ENCODE peak calls at places on chromosomes 2 and 18, in six cellular contexts. B is trophoblast cell, F is IMR-90, X is H9, M is neuronal stem cell, D is mesenchymal stem cell. U is an unnamed sample.

GRCh38 chr2:72220170-72220569 is 72.5 kb upstream of the CYP26B1 start:
- DNase-seq in B (no peak), F (no peak), X (peak), M (peak), D (no peak), U (peak)

GRCh38 chr2:69100220-69100723 is 87.3 kb downstream of the ANTXR1 start:
- DNase-seq in B (no peak), F (peak), X (no peak), M (no peak), D (no peak), U (no peak)

GRCh38 chr2:174046172-174046571 is 81.0 kb upstream of the SP3 start:
- DNase-seq in B (no peak), F (no peak), X (no peak), M (no peak), D (no peak), U (no peak)

GRCh38 chr2:239953418-239954061 is 71.6 kb downstream of the NDUFA10 start:
- DNase-seq in B (no peak), F (peak), X (no peak), M (no peak), D (no peak), U (no peak)

GRCh38 chr2:232901711-232902578 is 31.9 kb downstream of the SNORC start:
- DNase-seq in B (no peak), F (peak), X (peak), M (no peak), D (peak), U (no peak)

GRCh38 chr2:156845806-156846558 is 409.8 kb downstream of the GPD2 start:
- DNase-seq in B (no peak), F (peak), X (no peak), M (no peak), D (peak), U (no peak)

GRCh38 chr2:128746356-128746755 is 427.7 kb upstream of the HS6ST1 start:
- DNase-seq in B (peak), F (peak), X (no peak), M (no peak), D (peak), U (no peak)

GRCh38 chr2:125730921-125731320 is 925.0 kb upstream of the GYPC start:
- DNase-seq in B (no peak), F (no peak), X (no peak), M (no peak), D (no peak), U (no peak)

GRCh38 chr2:173407176-173407575 is 52.5 kb downstream of the CDCA7 start:
- DNase-seq in B (no peak), F (no peak), X (no peak), M (no peak), D (no peak), U (no peak)

GRCh38 chr2:241956521-241957110 is 87.1 kb downstream of the RTP5 start:
- DNase-seq in B (no peak), F (no peak), X (no peak), M (no peak), D (no peak), U (no peak)

GRCh38 chr18:57984490-57985109 is 59.4 kb upstream of the NEDD4L start:
- DNase-seq in B (no peak), F (no peak), X (no peak), M (no peak), D (no peak), U (no peak)

GRCh38 chr2:84906900-84907714 is 1.7 kb downstream of the TMSB10 start:
- DNase-seq in B (peak), F (peak), X (peak), M (peak), D (peak), U (no peak)

GRCh38 chr2:20526666-20527065 is 79.8 kb downstream of the RHOB start:
- DNase-seq in B (no peak), F (no peak), X (no peak), M (no peak), D (peak), U (no peak)

GRCh38 chr2:20524412-20525040 is 77.7 kb downstream of the RHOB start:
- DNase-seq in B (no peak), F (no peak), X (no peak), M (no peak), D (no peak), U (no peak)

GRCh38 chr2:20525041-20526035 is 78.5 kb downstream of the RHOB start:
- DNase-seq in B (peak), F (peak), X (peak), M (no peak), D (peak), U (peak)

GRCh38 chr2:20523798-20524197 is 76.9 kb downstream of the RHOB start:
- DNase-seq in B (no peak), F (no peak), X (no peak), M (no peak), D (no peak), U (no peak)

DNA sequence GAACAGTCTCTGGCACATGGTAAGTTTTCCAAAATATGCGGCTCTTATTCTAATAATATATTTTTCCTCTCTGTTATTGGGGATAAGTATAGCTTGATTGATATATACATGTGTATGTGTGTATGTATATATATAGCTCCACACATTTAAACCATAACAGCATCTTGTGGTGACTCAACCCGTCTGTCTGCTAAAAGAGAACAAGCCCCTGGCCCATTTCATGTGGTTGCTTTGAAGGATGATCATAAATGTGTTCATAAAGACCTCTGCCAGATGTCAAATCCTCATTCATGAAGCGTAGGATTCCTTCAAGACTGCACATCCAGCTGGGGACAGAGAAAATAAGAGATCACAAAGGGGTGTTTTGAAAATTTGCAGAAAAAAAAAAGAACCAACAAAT is 79.3 kb downstream of the RHOB start:
- DNase-seq in B (no peak), F (peak), X (no peak), M (no peak), D (peak), U (no peak)
- H3K14ac ChIP-seq in B (no peak), F (no peak), X (no peak), M (no peak), D (no peak), U (no peak)

GRCh38 chr18:54879691-54880090 is 51.4 kb downstream of the RAB27B start:
- DNase-seq in B (no peak), F (no peak), X (no peak), M (no peak), D (no peak), U (no peak)

GRCh38 chr18:54882318-54882717 is 54.0 kb downstream of the RAB27B start:
- DNase-seq in B (no peak), F (no peak), X (no peak), M (no peak), D (no peak), U (no peak)

GRCh38 chr18:54878662-54879058 is 50.4 kb downstream of the RAB27B start:
- DNase-seq in B (no peak), F (peak), X (no peak), M (no peak), D (no peak), U (no peak)

GRCh38 chr18:54880706-54881105 is 52.4 kb downstream of the RAB27B start:
- DNase-seq in B (peak), F (peak), X (no peak), M (no peak), D (peak), U (no peak)

GRCh38 chr18:54881229-54881753 is 53.0 kb downstream of the RAB27B start:
- DNase-seq in B (no peak), F (no peak), X (no peak), M (no peak), D (no peak), U (no peak)
- H2AK5ac ChIP-seq in B (no peak), F (no peak), X (no peak), M (no peak), D (no peak), U (no peak)

DNA sequence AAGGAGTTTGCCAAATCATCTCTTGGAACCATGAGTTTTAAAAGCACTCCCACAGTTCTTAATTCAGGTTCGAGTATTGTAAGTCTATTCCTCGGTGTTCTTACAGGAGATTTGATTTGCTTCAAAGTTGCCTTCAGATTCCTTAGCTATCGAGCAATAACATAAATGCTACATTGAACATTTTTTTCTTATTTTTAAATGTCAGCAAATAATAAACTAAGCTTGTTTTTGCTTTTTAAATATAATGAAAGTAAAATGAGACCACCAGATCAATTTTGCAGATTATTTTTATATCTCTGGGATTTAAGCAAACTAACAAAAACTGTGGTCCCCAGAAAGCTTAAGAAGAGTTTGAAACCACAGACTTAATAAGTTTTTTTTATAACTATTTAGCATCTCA is 195.5 kb downstream of the LNPK start:
- DNase-seq in B (no peak), F (no peak), X (no peak), M (no peak), D (no peak), U (no peak)
- H3K14ac ChIP-seq in B (no peak), F (no peak), X (no peak), M (no peak), D (no peak), U (no peak)

DNA sequence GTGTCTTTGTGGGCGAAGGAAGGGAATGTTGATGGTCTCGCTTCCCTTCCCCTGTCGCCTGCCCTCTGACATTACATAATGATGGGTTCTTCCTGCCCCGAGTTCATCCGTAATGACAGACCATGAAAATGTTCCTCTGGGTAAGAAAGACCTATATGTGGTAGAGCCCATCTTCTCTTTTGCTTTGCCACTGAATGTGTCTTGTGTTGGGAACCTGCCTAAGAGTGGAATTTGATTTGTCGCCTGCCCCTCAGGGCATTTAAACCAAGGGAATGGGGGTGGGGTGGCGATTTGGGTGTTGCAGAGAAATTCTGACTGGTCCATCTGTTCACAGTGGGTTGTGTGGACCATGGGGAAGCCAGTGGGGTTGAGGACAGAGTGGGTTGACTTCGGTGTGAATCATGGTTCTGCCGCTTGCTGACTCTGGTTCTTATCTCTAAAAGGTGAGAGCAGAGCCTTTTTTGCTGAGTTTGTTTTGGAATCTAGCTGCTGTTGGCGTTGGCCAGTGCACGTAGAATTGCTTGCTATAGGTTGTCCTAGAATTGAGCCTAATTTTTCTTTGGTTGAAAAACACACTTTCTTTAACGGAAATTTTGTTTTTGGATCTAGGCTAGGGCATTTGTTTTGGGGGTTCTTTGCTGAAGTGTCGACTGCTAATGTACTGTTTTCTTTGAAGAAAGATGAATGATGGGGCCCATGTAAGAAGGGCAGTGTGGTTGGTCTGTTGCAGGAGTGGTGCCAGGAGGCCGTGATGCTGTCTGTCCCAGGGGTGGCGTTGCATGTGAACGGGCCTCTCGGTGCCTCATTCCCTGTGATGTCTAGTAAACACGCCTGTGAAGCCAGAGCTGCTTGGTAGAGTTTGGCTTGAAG is 1.3 kb downstream of the INPP4A start:
- DNase-seq in B (no peak), F (no peak), X (no peak), M (no peak), D (no peak), U (no peak)
- H2AK5ac ChIP-seq in B (peak), F (no peak), X (no peak), M (no peak), D (no peak), U (no peak)

DNA sequence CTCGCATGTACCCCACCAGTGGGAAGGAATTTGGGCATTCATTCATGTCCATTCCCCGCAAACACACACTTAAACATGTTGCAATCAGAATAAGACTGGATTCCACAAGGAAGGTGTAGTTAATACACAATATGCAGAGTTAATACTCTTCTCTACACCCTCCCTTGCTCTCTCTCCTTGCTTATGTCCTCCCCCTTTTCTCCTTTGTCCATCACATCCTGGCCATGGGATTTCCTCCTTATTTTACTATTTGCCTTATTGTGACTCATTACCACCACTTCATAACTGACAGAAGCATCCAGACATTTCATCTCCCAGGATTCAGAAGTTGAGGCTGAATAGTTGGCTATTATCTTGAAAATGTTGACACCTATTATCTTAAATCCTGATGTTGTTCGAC is 473.9 kb upstream of the SPHKAP start:
- DNase-seq in B (no peak), F (peak), X (no peak), M (no peak), D (no peak), U (no peak)
- H3K14ac ChIP-seq in B (no peak), F (no peak), X (no peak), M (no peak), D (no peak), U (no peak)

DNA sequence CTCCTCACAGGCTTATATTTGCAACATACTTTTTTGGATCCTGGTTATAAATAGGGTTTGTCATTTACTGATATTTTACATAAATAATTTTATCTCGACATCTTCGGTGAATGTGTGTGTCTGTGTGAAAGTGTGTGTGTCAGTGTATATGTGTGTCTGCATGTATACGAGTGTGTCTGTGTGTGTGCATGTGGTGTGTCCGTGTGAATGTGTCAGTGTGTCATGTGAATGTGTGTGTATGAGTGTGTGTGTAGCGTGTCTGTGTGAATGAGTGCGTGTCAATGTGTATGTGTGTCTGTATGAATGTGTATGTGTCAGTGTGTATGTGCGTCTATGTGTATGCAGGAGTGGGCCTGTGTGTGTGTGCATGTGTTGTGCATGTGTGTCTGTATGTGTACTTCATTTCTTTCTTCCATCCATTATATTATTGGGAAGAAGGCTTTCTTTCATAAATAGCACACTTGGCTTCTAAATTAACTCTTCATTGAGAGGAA is 161.6 kb downstream of the ST6GAL2 start:
- DNase-seq in B (no peak), F (no peak), X (no peak), M (no peak), D (no peak), U (no peak)
- H2AK5ac ChIP-seq in B (no peak), F (no peak), X (no peak), M (no peak), D (no peak), U (peak)